ENCODE peak calls at places on chromosomes 4 and X, in six cellular contexts. S is psoas muscle; N is left ventricle myocardium inferior; Z is CD4-positive, CD25-positive, alpha-beta regulatory T cell; O is mammary epithelial cell; M is SJSA1. R is an unnamed sample. For H3K4me1, the result is how much of the 10 kb centered on the place peaks cover.

GRCh38 chr4:39302901-39303300 is 63.3 kb downstream of the RFC1 start:
- DNase-seq in S (no peak), N (no peak), Z (no peak), O (no peak), M (no peak), R (no peak)

GRCh38 chrX:2650865-2651264 is 40.2 kb upstream of the CD99 start:
- DNase-seq in S (no peak), N (no peak), Z (no peak), O (no peak), M (no peak), R (no peak)

GRCh38 chr4:656651-657337 is 17.3 kb downstream of the ATP5ME start:
- DNase-seq in S (no peak), N (no peak), Z (no peak), O (no peak), M (no peak), R (no peak)

GRCh38 chrX:107730991-107731766 is 44.4 kb downstream of the TSC22D3 start:
- DNase-seq in S (no peak), N (no peak), Z (no peak), O (no peak), M (no peak), R (no peak)

GRCh38 chr4:2305766-2306501 is 44.0 kb upstream of the MXD4 start:
- DNase-seq in S (no peak), N (no peak), Z (no peak), O (peak), M (no peak), R (no peak)

GRCh38 chr4:73053076-73053475 is 16.4 kb downstream of the COX18 start:
- DNase-seq in S (no peak), N (no peak), Z (no peak), O (no peak), M (no peak), R (no peak)

GRCh38 chr4:124640037-124640730 is 72.3 kb downstream of the ANKRD50 start:
- DNase-seq in S (no peak), N (no peak), Z (no peak), O (peak), M (peak), R (no peak)

GRCh38 chr4:168674077-168674747 is 177.4 kb downstream of the PALLD start:
- DNase-seq in S (no peak), N (no peak), Z (no peak), O (no peak), M (no peak), R (no peak)

GRCh38 chr4:67909910-67910905 is 26.4 kb upstream of the TMPRSS11D start:
- DNase-seq in S (no peak), N (no peak), Z (peak), O (peak), M (no peak), R (peak)

GRCh38 chrX:108735087-108735679 is 1.2 kb downstream of the IRS4 start:
- DNase-seq in S (no peak), N (no peak), Z (no peak), O (no peak), M (no peak), R (no peak)

GRCh38 chr4:55819634-55820033 is at the start of gene EXOC1L:
- DNase-seq in S (peak), N (peak), Z (no peak), O (no peak), M (no peak), R (no peak)

GRCh38 chrX:22246620-22247019 is 26.1 kb upstream of the CBLL2 start:
- DNase-seq in S (no peak), N (no peak), Z (no peak), O (peak), M (no peak), R (no peak)

GRCh38 chrX:110418857-110419249 is 60.2 kb downstream of the RTL9 start:
- DNase-seq in S (no peak), N (no peak), Z (no peak), O (no peak), M (no peak), R (no peak)

GRCh38 chr4:156294577-156294976 is 340.9 kb upstream of the CTSO start:
- DNase-seq in S (no peak), N (no peak), Z (no peak), O (peak), M (peak), R (no peak)

GRCh38 chr4:101790521-101791188 is at the start of gene BANK1:
- DNase-seq in S (peak), N (peak), Z (peak), O (peak), M (no peak), R (no peak)

GRCh38 chr4:124203613-124204284 is 508.8 kb downstream of the ANKRD50 start:
- DNase-seq in S (no peak), N (no peak), Z (no peak), O (no peak), M (no peak), R (no peak)

GRCh38 chr4:176492648-176493302 is 173.0 kb downstream of the SPCS3 start:
- DNase-seq in S (no peak), N (no peak), Z (no peak), O (peak), M (no peak), R (no peak)

GRCh38 chr4:156779774-156780173 is 191.8 kb downstream of the PDGFC start:
- DNase-seq in S (no peak), N (no peak), Z (no peak), O (peak), M (peak), R (no peak)

GRCh38 chr4:24210332-24210902 is 320.6 kb upstream of the PPARGC1A start:
- DNase-seq in S (peak), N (no peak), Z (no peak), O (peak), M (no peak), R (no peak)

GRCh38 chrX:2628751-2629315 is 62.3 kb upstream of the CD99 start:
- DNase-seq in S (no peak), N (no peak), Z (no peak), O (no peak), M (no peak), R (no peak)

GRCh38 chr4:102114118-102114630 is 231.1 kb downstream of the SLC39A8 start:
- DNase-seq in S (no peak), N (no peak), Z (no peak), O (no peak), M (no peak), R (no peak)

GRCh38 chr4:62549601-62550000 is 1349.5 kb downstream of the ADGRL3 start:
- DNase-seq in S (no peak), N (no peak), Z (no peak), O (no peak), M (no peak), R (no peak)

GRCh38 chrX:71911731-71912050 is 1.0 kb downstream of the NHSL2 start:
- DNase-seq in S (peak), N (no peak), Z (no peak), O (no peak), M (no peak), R (no peak)

GRCh38 chr4:165177725-165178666 is 29.4 kb upstream of the KLHL2 start:
- DNase-seq in S (no peak), N (no peak), Z (no peak), O (peak), M (no peak), R (no peak)

GRCh38 chrX:41475611-41476241 is 28.6 kb downstream of the NYX start:
- DNase-seq in S (no peak), N (no peak), Z (no peak), O (no peak), M (no peak), R (no peak)

DNA sequence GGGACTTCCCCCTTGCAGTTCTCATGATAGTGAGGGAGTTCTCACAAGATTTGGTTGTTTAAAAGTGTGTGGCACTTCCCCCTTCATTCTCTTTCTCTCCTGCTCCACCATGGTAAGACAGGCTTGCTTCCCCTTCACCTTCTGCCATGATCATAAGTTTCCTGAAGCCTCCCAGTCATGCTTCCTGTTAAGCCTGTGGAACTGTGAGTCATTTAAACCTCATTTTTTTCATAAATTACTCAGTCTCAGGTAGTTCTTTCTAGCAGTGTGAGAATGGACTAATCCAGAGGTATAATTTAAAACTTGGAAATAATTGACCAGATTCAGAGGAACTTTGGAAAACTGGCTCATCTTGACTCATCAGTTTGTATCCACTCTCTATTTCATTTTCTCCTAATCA is 129.0 kb downstream of the TMEM47 start:
- DNase-seq in S (no peak), N (no peak), Z (no peak), O (peak), M (no peak), R (no peak)
- H3K4me1 ChIP-seq in S (under half), N (under half), Z (under half), O (under half), M (under half), R (under half)

GRCh38 chr4:92305878-92306520 is 2.2 kb downstream of the GRID2 start:
- DNase-seq in S (no peak), N (no peak), Z (no peak), O (no peak), M (no peak), R (no peak)
- H3K4me3 ChIP-seq in S (peak), N (peak), Z (no peak), O (no peak), M (no peak), R (no peak)

GRCh38 chr4:151248519-151248918 is 28.4 kb upstream of the PRSS48 start:
- DNase-seq in S (no peak), N (no peak), Z (no peak), O (no peak), M (no peak), R (no peak)
- H3K4me1 ChIP-seq in S (under half), N (under half), Z (under half), O (under half), M (under half), R (under half)

GRCh38 chr4:42348692-42349091 is 48.6 kb upstream of the SHISA3 start:
- DNase-seq in S (no peak), N (no peak), Z (no peak), O (no peak), M (no peak), R (no peak)

GRCh38 chr4:42347076-42347475 is 50.2 kb upstream of the SHISA3 start:
- DNase-seq in S (no peak), N (no peak), Z (no peak), O (no peak), M (no peak), R (no peak)

GRCh38 chr4:42350611-42351182 is 46.6 kb upstream of the SHISA3 start:
- DNase-seq in S (no peak), N (no peak), Z (no peak), O (no peak), M (no peak), R (no peak)

GRCh38 chr4:42348247-42348646 is 49.0 kb upstream of the SHISA3 start:
- DNase-seq in S (no peak), N (no peak), Z (no peak), O (no peak), M (no peak), R (no peak)

GRCh38 chr4:42352049-42352448 is 45.2 kb upstream of the SHISA3 start:
- DNase-seq in S (no peak), N (no peak), Z (no peak), O (no peak), M (no peak), R (no peak)
- H3K4me3 ChIP-seq in S (no peak), N (no peak), Z (no peak), O (no peak), M (no peak), R (no peak)

DNA sequence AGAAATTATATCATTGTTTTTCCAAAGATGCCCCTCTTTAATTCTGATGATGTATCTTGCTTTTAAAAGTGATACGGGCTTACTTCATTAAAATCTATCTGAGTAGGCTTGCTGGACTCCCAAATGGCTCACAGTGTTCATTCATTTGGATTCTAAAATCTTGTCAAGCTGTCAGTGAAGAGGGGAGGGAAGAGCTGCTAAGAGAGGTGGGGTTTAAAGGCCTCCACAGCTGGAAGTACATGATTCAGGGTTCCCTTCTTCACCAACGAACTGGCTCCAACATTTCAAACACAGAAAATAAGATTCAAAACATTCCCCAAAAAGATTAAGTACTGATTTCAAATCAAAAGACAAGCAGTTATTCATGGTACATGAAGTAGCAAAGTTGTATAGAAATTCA is 132.9 kb upstream of the NAP1L5 start:
- DNase-seq in S (no peak), N (no peak), Z (no peak), O (no peak), M (no peak), R (no peak)
- H3K4me1 ChIP-seq in S (under half), N (under half), Z (under half), O (under half), M (under half), R (under half)

GRCh38 chr4:89288430-89288829 is 19.2 kb downstream of the GPRIN3 start:
- DNase-seq in S (no peak), N (no peak), Z (no peak), O (no peak), M (no peak), R (no peak)
- H3K4me3 ChIP-seq in S (no peak), N (no peak), Z (peak), O (no peak), M (no peak), R (peak)

GRCh38 chr4:118335316-118335715 is 17.5 kb downstream of the PRSS12 start:
- DNase-seq in S (no peak), N (no peak), Z (no peak), O (no peak), M (no peak), R (no peak)

GRCh38 chr4:118337954-118338353 is 14.8 kb downstream of the PRSS12 start:
- DNase-seq in S (no peak), N (no peak), Z (no peak), O (peak), M (no peak), R (no peak)

GRCh38 chr4:118338518-118338917 is 14.3 kb downstream of the PRSS12 start:
- DNase-seq in S (no peak), N (no peak), Z (no peak), O (no peak), M (no peak), R (no peak)

GRCh38 chr4:118338981-118339765 is 13.6 kb downstream of the PRSS12 start:
- DNase-seq in S (no peak), N (no peak), Z (no peak), O (peak), M (no peak), R (no peak)

GRCh38 chr4:118335774-118336173 is 17.0 kb downstream of the PRSS12 start:
- DNase-seq in S (no peak), N (no peak), Z (no peak), O (no peak), M (no peak), R (no peak)
- H3K4me1 ChIP-seq in S (under half), N (under half), Z (under half), O (under half), M (under half), R (under half)

DNA sequence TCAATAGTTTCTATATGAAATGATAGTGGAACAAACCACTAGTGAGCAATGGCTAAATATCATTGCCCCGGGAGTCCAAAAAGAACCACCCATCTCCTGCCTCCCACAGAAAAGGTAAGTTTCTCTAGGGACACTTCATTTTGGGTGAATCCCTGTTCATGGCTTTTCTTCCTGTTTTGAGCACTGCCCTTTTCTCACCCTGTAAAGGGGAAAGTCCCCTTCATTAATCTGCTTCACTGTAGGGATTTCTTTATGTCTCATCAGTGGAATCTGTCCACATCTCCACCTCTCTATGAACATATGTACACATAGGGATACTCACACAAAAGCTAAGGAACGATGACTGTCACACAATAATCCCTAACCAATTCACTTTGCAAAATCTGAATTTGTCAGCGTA is 28.6 kb downstream of the MAGED4 start:
- DNase-seq in S (no peak), N (no peak), Z (no peak), O (no peak), M (no peak), R (no peak)
- H3K4me3 ChIP-seq in S (no peak), N (no peak), Z (no peak), O (no peak), M (no peak), R (no peak)